ENCODE peak calls at places on chromosomes 12 and 14, in six cellular contexts. One of them, this sample, is unnamed.

GRCh38 chr12:28958553-28959195 is 190.4 kb upstream of the FAR2 start:
- DNase-seq in tibial nerve: no peak
- DNase-seq in adrenal gland: no peak
- DNase-seq in uterus: no peak
- DNase-seq in A549: no peak
- DNase-seq in heart left ventricle: no peak
- DNase-seq in this sample: no peak

GRCh38 chr14:96394047-96394815 is 2.3 kb downstream of the AK7 start:
- DNase-seq in A549: no peak
- DNase-seq in heart left ventricle: no peak
- DNase-seq in adrenal gland: no peak
- DNase-seq in uterus: no peak
- DNase-seq in tibial nerve: no peak
- DNase-seq in this sample: no peak

GRCh38 chr12:108768591-108769500 is 37.5 kb upstream of the CORO1C start:
- DNase-seq in A549: peak; percentile 71
- DNase-seq in tibial nerve: no peak
- DNase-seq in adrenal gland: no peak
- DNase-seq in heart left ventricle: peak; percentile 39
- DNase-seq in uterus: no peak
- DNase-seq in this sample: no peak

GRCh38 chr12:71125515-71125914 is 32.3 kb downstream of the TSPAN8 start:
- DNase-seq in uterus: no peak
- DNase-seq in A549: no peak
- DNase-seq in heart left ventricle: no peak
- DNase-seq in adrenal gland: no peak
- DNase-seq in tibial nerve: no peak
- DNase-seq in this sample: no peak

GRCh38 chr12:3624273-3624672 is 128.6 kb downstream of the CRACR2A start:
- DNase-seq in tibial nerve: no peak
- DNase-seq in adrenal gland: no peak
- DNase-seq in uterus: no peak
- DNase-seq in heart left ventricle: no peak
- DNase-seq in A549: no peak
- DNase-seq in this sample: no peak

GRCh38 chr14:47425302-47425701 is 250.1 kb downstream of the MDGA2 start:
- DNase-seq in adrenal gland: no peak
- DNase-seq in heart left ventricle: no peak
- DNase-seq in A549: no peak
- DNase-seq in tibial nerve: no peak
- DNase-seq in uterus: no peak
- DNase-seq in this sample: no peak

GRCh38 chr12:86254399-86255107 is 1.6 kb downstream of the MGAT4C start:
- DNase-seq in heart left ventricle: no peak
- DNase-seq in tibial nerve: no peak
- DNase-seq in adrenal gland: no peak
- DNase-seq in uterus: no peak
- DNase-seq in A549: no peak
- DNase-seq in this sample: no peak

GRCh38 chr14:33847066-33847465 is 103.8 kb downstream of the EGLN3 start:
- DNase-seq in uterus: no peak
- DNase-seq in adrenal gland: no peak
- DNase-seq in heart left ventricle: no peak
- DNase-seq in tibial nerve: no peak
- DNase-seq in A549: no peak
- DNase-seq in this sample: no peak

GRCh38 chr12:131190965-131191364 is 237.3 kb downstream of the ADGRD1 start:
- DNase-seq in A549: no peak
- DNase-seq in tibial nerve: no peak
- DNase-seq in uterus: no peak
- DNase-seq in heart left ventricle: no peak
- DNase-seq in adrenal gland: no peak
- DNase-seq in this sample: no peak

GRCh38 chr12:131189781-131190180 is 236.1 kb downstream of the ADGRD1 start:
- DNase-seq in A549: no peak
- DNase-seq in uterus: no peak
- DNase-seq in adrenal gland: no peak
- DNase-seq in tibial nerve: no peak
- DNase-seq in heart left ventricle: no peak
- DNase-seq in this sample: no peak

GRCh38 chr12:131188131-131189050 is 234.7 kb downstream of the ADGRD1 start:
- DNase-seq in adrenal gland: no peak
- DNase-seq in tibial nerve: no peak
- DNase-seq in heart left ventricle: no peak
- DNase-seq in A549: no peak
- DNase-seq in uterus: no peak
- DNase-seq in this sample: no peak

GRCh38 chr12:131192951-131193350 is 239.2 kb downstream of the ADGRD1 start:
- DNase-seq in A549: no peak
- DNase-seq in tibial nerve: no peak
- DNase-seq in uterus: no peak
- DNase-seq in adrenal gland: no peak
- DNase-seq in heart left ventricle: no peak
- DNase-seq in this sample: no peak

DNA sequence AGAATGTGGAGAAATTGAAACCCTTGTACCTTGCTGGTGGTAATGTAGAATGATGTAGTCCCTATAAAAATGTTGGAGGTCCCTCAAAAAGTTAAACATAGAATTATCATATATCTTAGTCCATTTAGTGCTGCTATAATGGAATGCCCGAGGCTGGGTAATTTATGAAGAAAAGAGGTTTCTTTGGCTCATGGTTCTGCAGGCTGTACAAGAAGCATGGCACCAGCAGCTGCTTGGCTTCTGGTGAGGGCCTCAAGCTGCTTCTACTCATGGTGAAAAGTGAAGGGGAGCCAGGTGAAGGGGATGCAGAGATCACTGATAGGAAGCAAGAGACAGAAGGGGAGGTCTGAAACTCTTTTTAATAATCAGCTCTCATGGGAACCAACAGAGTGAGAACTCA is 233.9 kb downstream of the ADGRD1 start:
- DNase-seq in A549: no peak
- DNase-seq in tibial nerve: no peak
- DNase-seq in heart left ventricle: no peak
- DNase-seq in adrenal gland: no peak
- DNase-seq in uterus: no peak
- DNase-seq in this sample: no peak
- TF ChIP-seq POLR2A in A549: no peak
- TF ChIP-seq POLR2A in tibial nerve: no peak
- TF ChIP-seq POLR2A in heart left ventricle: no peak
- TF ChIP-seq POLR2A in adrenal gland: no peak
- TF ChIP-seq POLR2A in uterus: no peak
- TF ChIP-seq POLR2A in this sample: no peak

DNA sequence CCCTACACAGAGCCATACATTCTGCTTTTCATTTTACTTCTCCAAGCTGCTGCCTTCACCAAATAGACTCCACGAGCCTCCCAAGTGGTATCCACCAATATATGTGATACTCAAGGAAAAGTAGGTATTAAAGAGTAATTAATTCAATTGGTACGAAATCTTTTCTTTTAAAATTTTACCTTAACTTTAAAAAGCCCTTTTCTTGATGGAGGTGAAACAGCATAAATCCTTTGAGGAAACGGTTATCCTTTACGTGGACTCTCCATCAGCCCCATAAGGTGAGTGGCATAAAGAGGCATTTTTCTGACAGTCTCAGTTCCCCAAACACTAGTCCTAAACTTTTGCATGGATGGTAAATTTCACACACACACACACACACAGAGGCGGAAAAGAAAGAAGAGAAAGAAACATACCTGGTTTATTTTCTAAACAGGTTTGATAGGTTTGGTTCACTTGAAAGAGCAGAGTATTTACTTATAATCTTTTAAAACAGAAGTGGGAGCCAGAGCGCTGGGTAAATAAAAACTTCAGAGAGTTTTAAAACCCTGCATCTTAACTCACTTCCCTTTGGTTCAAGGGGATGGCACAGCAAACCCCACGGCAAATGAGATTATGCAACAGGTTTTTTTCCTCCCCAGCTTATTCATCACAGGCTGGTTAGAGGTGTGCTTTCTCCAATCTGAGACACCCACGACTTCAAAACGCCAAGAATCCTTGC is 1.9 kb downstream of the DUSP16 start:
- DNase-seq in heart left ventricle: peak; percentile 40
- DNase-seq in adrenal gland: peak; percentile 53
- DNase-seq in uterus: peak; percentile 78
- DNase-seq in tibial nerve: no peak
- DNase-seq in A549: peak; percentile 83
- DNase-seq in this sample: no peak
- TF ChIP-seq POLR2A in heart left ventricle: no peak
- TF ChIP-seq POLR2A in adrenal gland: peak; percentile 63
- TF ChIP-seq POLR2A in uterus: peak; percentile 73
- TF ChIP-seq POLR2A in tibial nerve: peak; percentile 70
- TF ChIP-seq POLR2A in A549: no peak
- TF ChIP-seq POLR2A in this sample: peak; percentile 29

GRCh38 chr12:47277071-47277408 is 197.3 kb upstream of the AMIGO2 start:
- DNase-seq in uterus: no peak
- DNase-seq in A549: no peak
- DNase-seq in heart left ventricle: no peak
- DNase-seq in adrenal gland: peak; percentile 30
- DNase-seq in tibial nerve: no peak
- DNase-seq in this sample: no peak
- TF ChIP-seq POLR2A in uterus: no peak
- TF ChIP-seq POLR2A in A549: no peak
- TF ChIP-seq POLR2A in heart left ventricle: no peak
- TF ChIP-seq POLR2A in adrenal gland: no peak
- TF ChIP-seq POLR2A in tibial nerve: no peak
- TF ChIP-seq POLR2A in this sample: no peak

DNA sequence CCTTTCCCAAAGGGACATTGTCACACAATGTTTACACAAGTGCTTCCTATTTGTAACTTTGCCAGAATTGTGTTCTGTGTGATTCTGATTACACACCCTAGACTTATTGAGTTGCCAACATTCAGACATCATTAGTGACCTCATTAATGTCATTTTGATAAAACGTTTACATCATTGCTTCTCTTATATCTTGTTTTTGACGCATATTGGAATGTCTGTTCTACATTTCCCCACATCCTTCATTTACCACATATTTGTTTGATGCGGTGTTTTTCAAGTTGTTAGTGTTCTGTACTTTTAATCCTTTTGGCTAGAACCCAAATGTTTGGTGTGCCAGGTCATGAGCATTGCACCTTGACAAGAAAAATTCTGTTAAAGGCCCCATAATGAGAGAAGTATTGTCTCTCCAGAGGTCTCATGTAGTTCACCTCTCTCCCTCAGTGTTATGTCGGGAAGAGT is 305.5 kb downstream of the AEBP2 start:
- DNase-seq in tibial nerve: no peak
- DNase-seq in A549: peak; percentile 28
- DNase-seq in heart left ventricle: no peak
- DNase-seq in uterus: no peak
- DNase-seq in adrenal gland: no peak
- DNase-seq in this sample: no peak
- TF ChIP-seq POLR2A in tibial nerve: no peak
- TF ChIP-seq POLR2A in A549: no peak
- TF ChIP-seq POLR2A in heart left ventricle: no peak
- TF ChIP-seq POLR2A in uterus: no peak
- TF ChIP-seq POLR2A in adrenal gland: no peak
- TF ChIP-seq POLR2A in this sample: no peak

GRCh38 chr12:12715459-12716150 is 1.6 kb upstream of the CDKN1B start:
- DNase-seq in uterus: no peak
- DNase-seq in adrenal gland: no peak
- DNase-seq in heart left ventricle: no peak
- DNase-seq in tibial nerve: no peak
- DNase-seq in A549: peak; percentile 12
- DNase-seq in this sample: no peak

GRCh38 chr12:12715128-12715458 is 2.1 kb upstream of the CDKN1B start:
- DNase-seq in A549: no peak
- DNase-seq in uterus: no peak
- DNase-seq in adrenal gland: no peak
- DNase-seq in tibial nerve: no peak
- DNase-seq in heart left ventricle: no peak
- DNase-seq in this sample: no peak

GRCh38 chr12:12716845-12717585 is at the start of gene CDKN1B:
- DNase-seq in tibial nerve: peak; percentile 87
- DNase-seq in heart left ventricle: peak; percentile 93
- DNase-seq in A549: peak; percentile 92
- DNase-seq in adrenal gland: peak; percentile 94
- DNase-seq in uterus: peak; percentile 94
- DNase-seq in this sample: peak; percentile 94

GRCh38 chr12:12717586-12718381 is 616 bp downstream of the CDKN1B start:
- DNase-seq in adrenal gland: peak; percentile 62
- DNase-seq in A549: peak; percentile 46
- DNase-seq in tibial nerve: no peak
- DNase-seq in heart left ventricle: peak; percentile 41
- DNase-seq in uterus: no peak
- DNase-seq in this sample: no peak

GRCh38 chr12:12716151-12716844 is 870 bp upstream of the CDKN1B start:
- DNase-seq in A549: peak; percentile 30
- DNase-seq in uterus: peak; percentile 60
- DNase-seq in heart left ventricle: peak; percentile 32
- DNase-seq in tibial nerve: no peak
- DNase-seq in adrenal gland: no peak
- DNase-seq in this sample: no peak
- TF ChIP-seq POLR2A in A549: no peak
- TF ChIP-seq POLR2A in uterus: no peak
- TF ChIP-seq POLR2A in heart left ventricle: no peak
- TF ChIP-seq POLR2A in tibial nerve: no peak
- TF ChIP-seq POLR2A in adrenal gland: no peak
- TF ChIP-seq POLR2A in this sample: no peak

GRCh38 chr14:56144176-56144575 is 26.0 kb downstream of the PELI2 start:
- DNase-seq in tibial nerve: no peak
- DNase-seq in heart left ventricle: no peak
- DNase-seq in uterus: no peak
- DNase-seq in adrenal gland: no peak
- DNase-seq in A549: no peak
- DNase-seq in this sample: no peak
- TF ChIP-seq POLR2A in tibial nerve: no peak
- TF ChIP-seq POLR2A in heart left ventricle: no peak
- TF ChIP-seq POLR2A in uterus: no peak
- TF ChIP-seq POLR2A in adrenal gland: no peak
- TF ChIP-seq POLR2A in A549: no peak
- TF ChIP-seq POLR2A in this sample: no peak

This sample was measured in suprapubic skin.